ENCODE peak calls at places on chromosomes 16 and 17, in six cellular contexts. R, W, T, Q, I and L are unnamed samples.

GRCh38 chr17:49439673-49440571 is 25.2 kb upstream of the PHB1 start:
- DNase-seq in Q (peak; percentile 49), T (no peak), I (no peak), W (no peak), R (no peak), L (no peak)

GRCh38 chr17:68711858-68712257 is 110.7 kb upstream of the FAM20A start:
- DNase-seq in Q (no peak), W (no peak), I (no peak), R (no peak), T (no peak), L (no peak)

GRCh38 chr17:2965621-2966275 is 97.7 kb downstream of the OR1D5 start:
- DNase-seq in W (no peak), Q (no peak), T (no peak), R (peak; percentile 89), I (no peak), L (no peak)

GRCh38 chr16:57637965-57638364 is 9.5 kb downstream of the ADGRG1 start:
- DNase-seq in Q (no peak), I (no peak), W (no peak), R (no peak), T (no peak), L (no peak)

GRCh38 chr17:27247071-27247957 is 46.6 kb upstream of the WSB1 start:
- DNase-seq in I (peak; percentile 96), Q (peak; percentile 89), T (no peak), W (no peak), R (peak; percentile 95), L (peak; percentile 48)

GRCh38 chr17:19019041-19019941 is 14.7 kb upstream of the FAM83G start:
- DNase-seq in R (no peak), T (peak; percentile 82), I (no peak), W (no peak), Q (no peak), L (no peak)

GRCh38 chr17:77606146-77606864 is 352.2 kb upstream of the TNRC6C start:
- DNase-seq in Q (no peak), I (no peak), T (no peak), W (no peak), R (no peak), L (no peak)

GRCh38 chr16:56771558-56772279 is 41.8 kb downstream of the NUP93 start:
- DNase-seq in Q (no peak), R (no peak), I (no peak), W (no peak), T (no peak), L (no peak)

GRCh38 chr16:82152192-82152591 is 17.8 kb downstream of the MPHOSPH6 start:
- DNase-seq in Q (no peak), R (no peak), T (no peak), I (no peak), W (no peak), L (no peak)

GRCh38 chr17:49557204-49558024 is 18.3 kb upstream of the NXPH3 start:
- DNase-seq in R (peak; percentile 81), T (peak; percentile 53), W (no peak), I (peak; percentile 50), Q (peak; percentile 73), L (peak; percentile 72)

GRCh38 chr17:42305543-42306384 is 17.5 kb downstream of the STAT5A start:
- DNase-seq in I (no peak), R (no peak), W (no peak), T (no peak), Q (no peak), L (no peak)

GRCh38 chr16:35146031-35146710 is 1686.8 kb downstream of the TP53TG3F start:
- DNase-seq in T (no peak), Q (no peak), I (no peak), W (no peak), R (no peak), L (no peak)

GRCh38 chr16:7321661-7322060 is 11.0 kb upstream of the RBFOX1 start:
- DNase-seq in Q (no peak), T (no peak), I (no peak), R (no peak), W (no peak), L (peak; percentile 50)

GRCh38 chr17:68440526-68440925 is 16.8 kb downstream of the WIPI1 start:
- DNase-seq in Q (no peak), T (no peak), R (no peak), I (no peak), W (no peak), L (no peak)

GRCh38 chr16:50888486-50889261 is 146.8 kb downstream of the CYLD start:
- DNase-seq in I (no peak), R (no peak), W (no peak), Q (no peak), T (no peak), L (no peak)

GRCh38 chr17:10172241-10172741 is 26.1 kb downstream of the GAS7 start:
- DNase-seq in W (no peak), I (no peak), R (no peak), T (no peak), Q (no peak), L (peak; percentile 92)

GRCh38 chr17:75975757-75976174 is 3.2 kb downstream of the ACOX1 start:
- DNase-seq in I (no peak), W (no peak), R (no peak), Q (no peak), T (no peak), L (no peak)

GRCh38 chr16:48445782-48446533 is 60.7 kb upstream of the SIAH1 start:
- DNase-seq in Q (no peak), W (no peak), R (no peak), I (no peak), T (no peak), L (no peak)

GRCh38 chr16:35735403-35736251 is 2276.2 kb downstream of the TP53TG3F start:
- DNase-seq in R (no peak), W (no peak), Q (no peak), I (no peak), T (no peak), L (no peak)

GRCh38 chr17:2892305-2892971 is 96.2 kb downstream of the RAP1GAP2 start:
- DNase-seq in W (no peak), Q (peak; percentile 70), R (peak; percentile 94), I (peak; percentile 19), T (no peak), L (peak; percentile 39)

GRCh38 chr16:24955975-24956731 is 59.0 kb downstream of the ARHGAP17 start:
- DNase-seq in I (no peak), W (no peak), T (no peak), R (no peak), Q (no peak), L (peak; percentile 4)

GRCh38 chr16:645852-646678 is 3.1 kb upstream of the WDR90 start:
- DNase-seq in R (no peak), W (no peak), T (no peak), I (no peak), Q (peak; percentile 65), L (no peak)

GRCh38 chr17:37790153-37790552 is 45.3 kb upstream of the HNF1B start:
- DNase-seq in R (no peak), I (no peak), Q (no peak), W (no peak), T (no peak), L (no peak)

GRCh38 chr16:75559564-75560372 is 3.7 kb upstream of the TMEM231 start:
- DNase-seq in T (peak; percentile 38), W (no peak), R (no peak), I (no peak), Q (no peak), L (no peak)

GRCh38 chr17:80152057-80152831 is 5.3 kb upstream of the EIF4A3 start:
- DNase-seq in Q (no peak), T (no peak), R (no peak), W (no peak), I (no peak), L (peak; percentile 98)

GRCh38 chr16:67284699-67285646 is 5.6 kb downstream of the PLEKHG4 start:
- DNase-seq in I (peak; percentile 13), W (no peak), Q (peak; percentile 54), R (peak; percentile 44), T (peak; percentile 27), L (peak; percentile 25)

GRCh38 chr16:71574702-71575101 is 2.2 kb downstream of the TAT start:
- DNase-seq in R (no peak), T (no peak), Q (no peak), I (no peak), W (no peak), L (no peak)

GRCh38 chr17:44247346-44248219 is 20.4 kb downstream of the SLC4A1 start:
- DNase-seq in Q (no peak), W (no peak), R (no peak), T (no peak), I (no peak), L (no peak)

GRCh38 chr16:77767211-77767610 is 21.2 kb upstream of the VAT1L start:
- DNase-seq in T (no peak), W (no peak), I (no peak), R (no peak), Q (no peak), L (no peak)

GRCh38 chr16:19831678-19832077 is 53.0 kb downstream of the GPRC5B start:
- DNase-seq in R (peak; percentile 24), Q (no peak), T (no peak), I (peak; percentile 48), W (no peak), L (no peak)

GRCh38 chr16:89472711-89473075 is 17.7 kb downstream of the ANKRD11 start:
- DNase-seq in W (no peak), R (no peak), Q (peak; percentile 51), T (no peak), I (no peak), L (peak; percentile 35)

GRCh38 chr17:74433421-74434121 is 1.7 kb downstream of the GPRC5C start:
- DNase-seq in T (peak; percentile 37), R (no peak), W (no peak), Q (peak; percentile 72), I (no peak), L (no peak)
- TF ChIP-seq POLR2A in T (no peak), R (no peak), W (no peak), Q (no peak), I (no peak), L (no peak)

GRCh38 chr17:1623057-1623456 is 5.6 kb downstream of the SLC43A2 start:
- DNase-seq in T (no peak), I (no peak), R (no peak), W (no peak), Q (no peak), L (no peak)
- TF ChIP-seq MYC in T (no peak), I (no peak), R (no peak), W (no peak), Q (no peak), L (no peak)

GRCh38 chr16:87054856-87055255 is 262.3 kb downstream of the C16orf95 start:
- DNase-seq in T (no peak), R (no peak), Q (no peak), W (no peak), I (no peak), L (no peak)

GRCh38 chr16:87056551-87056950 is 260.6 kb downstream of the C16orf95 start:
- DNase-seq in I (no peak), Q (no peak), R (no peak), W (no peak), T (no peak), L (no peak)

GRCh38 chr16:87054154-87054553 is 263.0 kb downstream of the C16orf95 start:
- DNase-seq in T (no peak), Q (no peak), I (no peak), W (no peak), R (no peak), L (no peak)

GRCh38 chr16:87057291-87057881 is 259.8 kb downstream of the C16orf95 start:
- DNase-seq in R (no peak), T (peak; percentile 43), Q (no peak), I (no peak), W (no peak), L (no peak)

GRCh38 chr16:87056083-87056482 is 261.1 kb downstream of the C16orf95 start:
- DNase-seq in R (peak; percentile 5), W (no peak), Q (no peak), T (no peak), I (peak; percentile 29), L (no peak)
- TF ChIP-seq CTCF in R (no peak), W (no peak), Q (no peak), T (no peak), I (peak; percentile 5), L (peak; percentile 5)

GRCh38 chr17:54968259-54968953 is at the start of the genes COX11 and STXBP4:
- DNase-seq in R (peak; percentile 98), W (peak; percentile 95), T (peak; percentile 93), Q (peak; percentile 97), I (peak; percentile 98), L (peak; percentile 95)
- TF ChIP-seq POLR2A in R (peak; percentile 93), W (peak; percentile 94), T (peak; percentile 91), Q (peak; percentile 97), I (peak; percentile 93), L (peak; percentile 81)